ENCODE peak calls at places on chromosomes 7 and 10, in six cellular contexts. G is GM23338, K is HepG2, V is HCT116, A is K562, X is SK-N-SH. B is an unnamed sample.

GRCh38 chr7:88664630-88665233 is 94.8 kb upstream of the ZNF804B start:
- DNase-seq in G (peak; percentile 80), K (no peak), V (peak; percentile 4), A (no peak), X (no peak), B (peak; percentile 88)

GRCh38 chr10:132613566-132614348 is 76.2 kb downstream of the INPP5A start:
- DNase-seq in G (no peak), K (no peak), V (no peak), A (no peak), X (peak; percentile 23), B (no peak)

GRCh38 chr7:4807708-4808420 is 32.4 kb downstream of the AP5Z1 start:
- DNase-seq in G (no peak), K (no peak), V (no peak), A (no peak), X (no peak), B (no peak)

GRCh38 chr10:129467346-129468119 is 492 bp downstream of the MGMT start:
- DNase-seq in G (peak; percentile 6), K (peak; percentile 78), V (no peak), A (no peak), X (no peak), B (peak; percentile 4)

GRCh38 chr7:136997735-136998134 is 129.3 kb downstream of the CHRM2 start:
- DNase-seq in G (no peak), K (no peak), V (no peak), A (no peak), X (no peak), B (no peak)

GRCh38 chr10:36578306-36578705 is 547.1 kb upstream of the ANKRD30A start:
- DNase-seq in G (no peak), K (no peak), V (no peak), A (no peak), X (no peak), B (no peak)

GRCh38 chr7:150801946-150802771 is 1.6 kb downstream of the TMEM176A start:
- DNase-seq in G (no peak), K (no peak), V (no peak), A (no peak), X (no peak), B (no peak)

GRCh38 chr10:133115981-133116380 is 28.3 kb downstream of the ADGRA1 start:
- DNase-seq in G (no peak), K (no peak), V (no peak), A (no peak), X (no peak), B (no peak)

GRCh38 chr10:69641261-69641980 is 11.4 kb downstream of the FAM241B start:
- DNase-seq in G (no peak), K (no peak), V (no peak), A (no peak), X (no peak), B (no peak)

GRCh38 chr10:43396928-43397624 is 11.9 kb downstream of the HNRNPF start:
- DNase-seq in G (peak; percentile 96), K (peak; percentile 92), V (peak; percentile 76), A (peak; percentile 91), X (peak; percentile 92), B (peak; percentile 84)

GRCh38 chr7:137146552-137146961 is 197.0 kb downstream of the PTN start:
- DNase-seq in G (no peak), K (no peak), V (no peak), A (no peak), X (no peak), B (no peak)

GRCh38 chr7:138755831-138756590 is 41.8 kb upstream of the TMEM213 start:
- DNase-seq in G (no peak), K (no peak), V (no peak), A (no peak), X (no peak), B (no peak)

GRCh38 chr10:128046934-128047251 is 79.3 kb downstream of the MKI67 start:
- DNase-seq in G (no peak), K (no peak), V (no peak), A (no peak), X (no peak), B (no peak)

GRCh38 chr10:128046156-128046933 is 79.9 kb downstream of the MKI67 start:
- DNase-seq in G (no peak), K (no peak), V (no peak), A (no peak), X (no peak), B (no peak)

GRCh38 chr10:128047337-128047736 is 78.9 kb downstream of the MKI67 start:
- DNase-seq in G (peak; percentile 71), K (no peak), V (peak; percentile 88), A (peak; percentile 27), X (no peak), B (peak; percentile 80)

GRCh38 chr10:128049226-128050010 is 76.8 kb downstream of the MKI67 start:
- DNase-seq in G (no peak), K (no peak), V (no peak), A (no peak), X (no peak), B (no peak)

DNA sequence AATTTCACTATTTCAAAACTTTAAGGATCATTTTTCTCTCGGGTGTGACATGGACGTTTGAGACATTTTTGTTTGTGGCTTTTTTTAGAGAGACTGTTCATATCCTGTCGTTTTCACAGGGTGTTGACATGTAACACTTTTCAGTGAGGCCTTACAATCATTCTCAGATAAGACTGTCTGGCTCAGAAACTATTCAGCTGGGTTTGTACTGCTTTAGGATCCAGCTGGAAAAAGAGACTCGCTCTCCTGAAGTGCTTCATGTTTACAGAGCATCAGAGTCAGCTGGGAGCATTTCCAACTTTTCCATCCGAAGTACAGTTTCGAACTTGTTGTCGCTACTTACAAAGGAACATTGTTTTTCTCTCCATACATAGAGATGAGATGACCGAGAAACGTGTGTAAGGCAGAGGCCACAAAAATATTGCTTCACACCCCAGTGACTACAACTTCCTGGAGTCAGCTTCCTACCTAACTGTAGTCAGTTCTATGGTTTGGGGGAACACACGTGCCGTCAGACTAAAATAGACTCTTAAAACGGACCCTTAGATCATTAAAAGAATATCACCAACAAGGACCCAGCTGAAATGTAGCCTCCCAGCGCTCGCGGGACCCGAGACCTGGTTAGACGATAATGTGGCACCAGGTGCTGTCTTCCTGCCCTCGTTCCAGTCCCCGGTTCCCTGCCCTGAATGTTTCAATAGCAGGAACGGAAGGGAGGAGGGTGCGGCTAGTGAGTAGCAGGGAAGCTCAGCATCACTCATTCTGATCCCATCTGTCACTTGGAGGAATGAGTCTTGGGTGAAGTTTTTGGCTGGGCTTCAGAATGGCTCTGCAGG is 78.0 kb downstream of the MKI67 start:
- DNase-seq in G (no peak), K (peak; percentile 45), V (no peak), A (no peak), X (no peak), B (peak; percentile 81)
- TF ChIP-seq POLR2AphosphoS5 in G (no peak), K (no peak), V (no peak), A (no peak), X (no peak), B (no peak)

DNA sequence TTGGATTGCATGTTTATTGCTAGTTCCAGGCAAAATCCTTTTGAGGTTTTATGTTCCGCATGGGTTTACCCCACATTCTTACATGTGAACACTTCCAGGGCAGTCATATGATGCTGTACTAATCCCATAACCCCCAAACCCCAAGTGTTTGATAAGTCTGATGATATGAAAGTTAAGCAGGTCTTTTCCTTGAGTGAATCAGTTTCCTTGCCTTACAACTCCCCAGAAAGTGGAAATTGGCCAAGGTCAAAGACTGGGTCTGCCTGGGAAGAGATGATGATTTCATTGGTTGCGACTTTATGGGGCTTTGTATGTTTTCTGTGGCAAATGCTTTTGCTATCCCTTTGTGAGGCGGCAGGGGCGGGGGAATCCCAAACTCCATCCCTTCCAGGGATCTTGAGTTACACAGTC is 24.7 kb downstream of the AFAP1L2 start:
- DNase-seq in G (no peak), K (no peak), V (no peak), A (no peak), X (no peak), B (peak; percentile 51)
- H3K4me2 ChIP-seq in G (no peak overlapping the region), K (no peak overlapping the region), V (no peak overlapping the region), A (no peak overlapping the region), X (no peak overlapping the region), B (no peak overlapping the region)

DNA sequence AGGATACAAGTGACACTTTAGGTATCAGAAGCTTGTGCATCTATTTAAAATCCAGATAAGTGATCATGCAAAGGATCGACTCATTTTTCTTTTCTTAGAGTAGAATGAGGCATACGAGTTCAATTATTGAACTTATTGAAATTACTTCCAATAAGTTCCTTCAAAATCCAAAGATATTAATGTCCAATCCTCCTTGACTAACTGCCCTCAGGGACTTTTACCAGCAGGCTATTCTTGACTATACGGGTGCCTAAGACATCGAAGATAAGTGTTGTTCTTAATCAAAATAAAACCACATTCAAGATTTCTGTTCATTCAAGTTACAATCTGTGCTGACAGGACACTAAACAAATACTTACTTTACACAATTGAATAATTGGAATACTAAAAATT is 74.5 kb upstream of the SP4 start:
- DNase-seq in G (no peak), K (no peak), V (no peak), A (no peak), X (no peak), B (no peak)
- H3K4me3 ChIP-seq in G (no peak overlapping the region), K (no peak overlapping the region), V (no peak overlapping the region), A (no peak overlapping the region), X (no peak overlapping the region), B (no peak overlapping the region)

GRCh38 chr7:100093054-100093453 is 4.3 kb downstream of the COPS6 start:
- DNase-seq in G (no peak), K (no peak), V (no peak), A (no peak), X (no peak), B (peak; percentile 44)

GRCh38 chr7:100093498-100093897 is 4.7 kb downstream of the COPS6 start:
- DNase-seq in G (no peak), K (no peak), V (no peak), A (no peak), X (peak; percentile 52), B (no peak)

GRCh38 chr7:100090527-100091410 is 2.0 kb downstream of the COPS6 start:
- DNase-seq in G (no peak), K (no peak), V (no peak), A (no peak), X (peak; percentile 30), B (no peak)

GRCh38 chr7:100089458-100090201 is 861 bp downstream of the COPS6 start:
- DNase-seq in G (no peak), K (no peak), V (no peak), A (no peak), X (no peak), B (no peak)

DNA sequence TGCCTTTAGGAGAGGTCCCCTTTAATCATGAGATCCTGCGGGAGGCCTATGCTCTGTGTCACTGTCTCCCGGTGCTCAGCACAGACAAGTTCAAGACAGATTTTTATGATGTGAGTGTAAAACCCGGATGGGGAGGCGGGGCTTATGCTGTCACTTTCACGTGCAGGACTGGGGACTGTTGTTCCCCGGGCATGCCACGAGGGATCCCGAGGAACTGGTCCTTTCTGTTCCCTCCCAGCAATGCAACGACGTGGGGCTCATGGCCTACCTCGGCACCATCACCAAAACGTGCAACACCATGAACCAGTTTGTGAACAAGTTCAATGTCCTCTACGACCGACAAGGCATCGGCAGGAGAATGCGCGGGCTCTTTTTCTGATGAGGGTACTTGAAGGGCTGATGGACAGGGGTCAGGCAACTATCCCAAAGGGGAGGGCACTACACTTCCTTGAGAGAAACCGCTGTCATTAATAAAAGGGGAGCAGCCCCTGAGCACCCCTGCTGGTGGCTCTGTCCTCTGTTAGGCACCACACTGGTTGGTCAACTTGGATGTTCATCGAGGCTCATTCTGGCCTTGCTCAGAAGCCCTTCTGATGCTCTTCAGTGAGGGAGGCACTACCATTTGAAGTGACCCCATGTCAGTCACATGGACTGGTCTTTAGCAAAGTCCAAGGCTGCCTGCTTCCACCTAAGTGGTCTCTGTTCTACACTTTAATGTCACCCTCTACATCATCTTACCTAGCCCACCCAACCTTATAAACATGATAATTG is 2.8 kb downstream of the COPS6 start:
- DNase-seq in G (peak; percentile 74), K (no peak), V (no peak), A (peak; percentile 47), X (peak; percentile 65), B (no peak)
- TF ChIP-seq POLR2AphosphoS5 in G (peak; percentile 45), K (no peak), V (no peak), A (peak; percentile 93), X (peak; percentile 35), B (no peak)

B was measured in endothelial cell of umbilical vein.